ENCODE peak calls at places on chromosomes 16 and 17, in nine cellular contexts. N, U, B, J, Z, H, I, V and F are unnamed samples.

GRCh38 chr16:21338537-21339268 is 60.6 kb upstream of the CRYM start:
- DNase-seq in B (no peak), N (no peak), I (no peak), Z (no peak), J (no peak), U (no peak), H (no peak), V (no peak), F (no peak)

GRCh38 chr17:4594406-4595349 is 10.3 kb downstream of the SMTNL2 start:
- DNase-seq in J (no peak), B (no peak), V (no peak), Z (peak), I (peak), U (peak), H (no peak), N (no peak), F (no peak)

GRCh38 chr17:13727441-13728171 is 125.9 kb upstream of the HS3ST3A1 start:
- DNase-seq in N (no peak), Z (no peak), I (no peak), B (no peak), U (no peak), H (peak), J (no peak), V (peak), F (peak)

GRCh38 chr16:4313563-4314531 is 2.0 kb upstream of the GLIS2 start:
- DNase-seq in H (no peak), N (no peak), Z (peak), J (no peak), B (peak), V (no peak), U (peak), I (peak), F (peak)

GRCh38 chr17:16282522-16282921 is 65.5 kb downstream of the PIGL start:
- DNase-seq in J (no peak), B (no peak), Z (no peak), V (peak), U (no peak), H (peak), N (no peak), I (no peak), F (peak)

GRCh38 chr16:8972843-8973586 is 9.3 kb upstream of the USP7 start:
- DNase-seq in V (no peak), B (no peak), Z (no peak), I (no peak), J (no peak), H (no peak), U (no peak), N (no peak), F (no peak)

GRCh38 chr16:85510203-85510602 is 102.9 kb upstream of the GSE1 start:
- DNase-seq in N (no peak), Z (no peak), H (no peak), B (no peak), V (no peak), I (no peak), U (no peak), J (no peak), F (no peak)

GRCh38 chr17:72725432-72726068 is 366.9 kb downstream of the SLC39A11 start:
- DNase-seq in U (peak), B (peak), N (peak), I (peak), Z (peak), V (peak), H (peak), J (peak), F (peak)

GRCh38 chr16:74752756-74753155 is 21.9 kb downstream of the FA2H start:
- DNase-seq in H (no peak), B (no peak), I (no peak), V (no peak), U (no peak), J (no peak), Z (no peak), N (no peak), F (no peak)